ENCODE peak calls at places on chromosomes 13 and 19, in eight cellular contexts. U is WERI-Rb-1; B is NCI-H748 treated with DMSO at 0.1 percent for 48 hours; X is activated CD4-positive, alpha-beta T cell treated with anti-CD3 and anti-CD28 coated beads for 4 hours; W is thoracic aorta; S is brain microvascular endothelial cell; Y is kidney tubule cell; Z is choroid plexus epithelial cell. G is an unnamed sample.

GRCh38 chr19:16076958-16077611 is 790 bp downstream of the TPM4 start:
- DNase-seq in U (peak), B (no peak), X (peak), W (no peak), S (no peak), Y (peak), Z (no peak), G (no peak)

GRCh38 chr19:1455336-1456120 is 5.6 kb downstream of the APC2 start:
- DNase-seq in U (peak), B (no peak), X (no peak), W (peak), S (peak), Y (peak), Z (peak), G (peak)

GRCh38 chr13:44402902-44403719 is 29.5 kb downstream of the SERP2 start:
- DNase-seq in U (no peak), B (no peak), X (no peak), W (no peak), S (no peak), Y (no peak), Z (no peak), G (no peak)

GRCh38 chr19:31126236-31126635 is 223.0 kb downstream of the TSHZ3 start:
- DNase-seq in U (no peak), B (no peak), X (no peak), W (no peak), S (no peak), Y (no peak), Z (no peak), G (no peak)

GRCh38 chr13:113997845-113998751 is 24.2 kb upstream of the C13orf46 start:
- DNase-seq in U (no peak), B (no peak), X (no peak), W (peak), S (peak), Y (no peak), Z (peak), G (no peak)

GRCh38 chr13:99969368-99969933 is 2.1 kb downstream of the ZIC5 start:
- DNase-seq in U (peak), B (no peak), X (no peak), W (no peak), S (no peak), Y (no peak), Z (no peak), G (no peak)

GRCh38 chr13:40127925-40128324 is 472.5 kb downstream of the COG6 start:
- DNase-seq in U (no peak), B (no peak), X (no peak), W (no peak), S (no peak), Y (no peak), Z (no peak), G (no peak)

GRCh38 chr13:44276061-44276460 is 97.6 kb upstream of the SERP2 start:
- DNase-seq in U (no peak), B (no peak), X (no peak), W (no peak), S (no peak), Y (no peak), Z (no peak), G (no peak)

GRCh38 chr19:30360378-30361106 is 11.6 kb upstream of the ZNF536 start:
- DNase-seq in U (no peak), B (no peak), X (no peak), W (no peak), S (no peak), Y (no peak), Z (no peak), G (no peak)

GRCh38 chr13:48595330-48596127 is 58.2 kb upstream of the CYSLTR2 start:
- DNase-seq in U (no peak), B (no peak), X (peak), W (no peak), S (peak), Y (peak), Z (peak), G (no peak)

GRCh38 chr13:31749929-31750328 is 10.6 kb downstream of the RXFP2 start:
- DNase-seq in U (no peak), B (no peak), X (no peak), W (no peak), S (peak), Y (peak), Z (peak), G (no peak)

GRCh38 chr19:1621021-1621420 is 15.8 kb upstream of the UQCR11 start:
- DNase-seq in U (no peak), B (no peak), X (no peak), W (no peak), S (no peak), Y (no peak), Z (no peak), G (no peak)

GRCh38 chr13:40922437-40923040 is 96.6 kb downstream of the ELF1 start:
- DNase-seq in U (no peak), B (no peak), X (no peak), W (no peak), S (no peak), Y (no peak), Z (peak), G (no peak)

GRCh38 chr13:114022309-114022669 is 48.4 kb upstream of the C13orf46 start:
- DNase-seq in U (no peak), B (no peak), X (no peak), W (no peak), S (no peak), Y (no peak), Z (no peak), G (no peak)

G was measured in epithelial cell of prostate.